ENCODE peak calls at places on chromosomes 4 and X, in five cellular contexts. Z is RWPE1, U is fibroblast of lung, J is body of pancreas, P is endothelial cell. K is an unnamed sample.

GRCh38 chrX:44223150-44223549 is 120.3 kb downstream of the EFHC2 start:
- DNase-seq in Z (peak), U (peak), J (peak), P (no peak), K (no peak)

GRCh38 chr4:1994935-1995334 is 13.8 kb downstream of the NELFA start:
- DNase-seq in Z (no peak), U (no peak), J (no peak), P (no peak), K (no peak)

GRCh38 chr4:174503079-174503724 is 19.1 kb downstream of the HPGD start:
- DNase-seq in Z (peak), U (no peak), J (no peak), P (no peak), K (no peak)

GRCh38 chr4:89307446-89308160 is at the start of gene GPRIN3:
- DNase-seq in Z (no peak), U (peak), J (peak), P (peak), K (peak)

GRCh38 chr4:22003878-22004277 is 55.3 kb upstream of the KCNIP4 start:
- DNase-seq in Z (no peak), U (no peak), J (no peak), P (no peak), K (no peak)

GRCh38 chr4:109012286-109012880 is 249.5 kb upstream of the ETNPPL start:
- DNase-seq in Z (no peak), U (no peak), J (no peak), P (no peak), K (no peak)

GRCh38 chr4:120921456-120922389 is 803 bp downstream of the PRDM5 start:
- DNase-seq in Z (peak), U (peak), J (peak), P (peak), K (no peak)

GRCh38 chrX:45850775-45851433 is 650.2 kb upstream of the DIPK2B start:
- DNase-seq in Z (no peak), U (peak), J (peak), P (peak), K (peak)

GRCh38 chr4:3829211-3829953 is 63.2 kb downstream of the ADRA2C start:
- DNase-seq in Z (no peak), U (no peak), J (no peak), P (no peak), K (no peak)

GRCh38 chrX:31213941-31214340 is 142.1 kb upstream of the FTHL17 start:
- DNase-seq in Z (peak), U (peak), J (peak), P (peak), K (peak)

GRCh38 chr4:86032476-86033022 is 327.3 kb downstream of the MAPK10 start:
- DNase-seq in Z (peak), U (peak), J (peak), P (no peak), K (no peak)

GRCh38 chr4:25908491-25908901 is 5.5 kb upstream of the SMIM20 start:
- DNase-seq in Z (peak), U (peak), J (no peak), P (no peak), K (no peak)

GRCh38 chrX:134174273-134174660 is 62.7 kb upstream of the CCDC160 start:
- DNase-seq in Z (no peak), U (no peak), J (no peak), P (no peak), K (no peak)

GRCh38 chr4:11428701-11429571 is at the start of gene HS3ST1:
- DNase-seq in Z (peak), U (peak), J (peak), P (peak), K (peak)

GRCh38 chr4:8559011-8559410 is 21.2 kb upstream of the GPR78 start:
- DNase-seq in Z (no peak), U (no peak), J (no peak), P (no peak), K (no peak)

GRCh38 chrX:21319323-21319722 is 54.9 kb upstream of the CNKSR2 start:
- DNase-seq in Z (no peak), U (no peak), J (no peak), P (no peak), K (no peak)

GRCh38 chr4:6184169-6184568 is 16.2 kb downstream of the JAKMIP1 start:
- DNase-seq in Z (no peak), U (no peak), J (no peak), P (no peak), K (no peak)

GRCh38 chr4:169102011-169102410 is 92.0 kb upstream of the CBR4 start:
- DNase-seq in Z (no peak), U (peak), J (no peak), P (no peak), K (no peak)

GRCh38 chr4:87806520-87806919 is 7.2 kb downstream of the IBSP start:
- DNase-seq in Z (no peak), U (peak), J (no peak), P (no peak), K (no peak)

GRCh38 chr4:142036795-142037583 is 400.6 kb downstream of the IL15 start:
- DNase-seq in Z (peak), U (no peak), J (no peak), P (no peak), K (no peak)

GRCh38 chrX:65706041-65706828 is 38.8 kb downstream of the MSN start:
- DNase-seq in Z (peak), U (peak), J (peak), P (no peak), K (no peak)

GRCh38 chr4:168353746-168354145 is 35.2 kb upstream of the DDX60 start:
- DNase-seq in Z (no peak), U (no peak), J (no peak), P (no peak), K (no peak)

GRCh38 chrX:68807818-68808217 is 21.0 kb upstream of the EFNB1 start:
- DNase-seq in Z (no peak), U (no peak), J (peak), P (peak), K (no peak)

DNA sequence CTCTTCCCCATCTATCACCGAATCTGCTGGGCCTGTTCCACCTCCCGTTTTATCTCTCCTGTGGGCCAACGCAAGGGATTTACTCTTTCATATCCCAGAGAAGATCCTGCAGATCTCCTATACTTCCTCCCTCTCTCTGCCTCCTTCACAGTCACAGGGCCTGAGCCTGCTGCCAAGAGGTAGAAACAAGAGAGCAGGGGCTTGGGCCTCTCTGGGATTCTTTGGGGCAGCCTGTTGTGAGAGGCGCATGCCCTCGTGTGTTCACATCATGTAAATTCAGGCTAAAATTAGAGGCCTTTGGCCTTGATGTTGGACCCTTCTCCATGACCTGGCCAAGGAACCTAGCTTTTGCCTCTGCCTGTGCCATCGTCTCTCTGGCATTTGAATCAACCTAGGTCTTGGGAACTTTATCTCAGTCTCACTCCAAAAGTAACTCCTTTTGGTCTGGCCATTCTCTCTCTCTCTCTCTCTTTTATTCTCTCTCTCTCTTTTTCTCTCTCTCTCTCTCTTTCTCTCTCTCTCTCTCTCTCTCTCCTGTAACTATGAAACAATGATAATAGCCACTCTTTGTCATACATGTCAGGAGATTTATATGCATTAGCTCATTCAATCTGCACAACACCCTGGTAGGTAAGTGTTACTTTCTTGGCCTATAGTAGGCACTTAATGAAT is 20.0 kb upstream of the EFNB1 start:
- DNase-seq in Z (no peak), U (no peak), J (no peak), P (no peak), K (no peak)
- TF ChIP-seq CTCF in Z (peak), U (peak), J (no peak), P (no peak), K (peak)

GRCh38 chrX:135973548-135974278 is at the start of gene MMGT1:
- DNase-seq in Z (peak), U (peak), J (peak), P (peak), K (peak)
- TF ChIP-seq CTCF in Z (no peak), U (no peak), J (no peak), P (no peak), K (no peak)

GRCh38 chr4:150583287-150584197 is 1.6 kb downstream of the MAB21L2 start:
- DNase-seq in Z (no peak), U (peak), J (no peak), P (peak), K (no peak)
- TF ChIP-seq CTCF in Z (no peak), U (no peak), J (no peak), P (no peak), K (no peak)

GRCh38 chr4:140427104-140427918 is at the start of gene CLGN:
- DNase-seq in Z (peak), U (peak), J (peak), P (peak), K (peak)
- TF ChIP-seq CTCF in Z (peak), U (peak), J (no peak), P (no peak), K (peak)

DNA sequence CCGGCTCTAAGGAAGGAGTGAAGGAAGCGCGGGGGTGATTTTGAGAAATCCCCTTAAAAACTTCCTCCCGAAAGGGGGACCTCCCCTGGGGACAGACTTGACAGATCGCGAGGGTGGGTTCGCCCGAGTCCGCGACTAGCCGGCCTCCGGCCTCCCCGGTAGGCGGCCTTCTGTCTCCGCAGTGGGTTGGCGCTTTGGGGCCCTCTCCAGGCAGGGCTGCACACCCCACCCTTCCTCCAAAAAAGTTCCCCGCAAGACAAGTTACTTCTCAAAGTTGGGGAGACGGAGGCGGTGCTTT is 24.8 kb downstream of the HOPX start:
- DNase-seq in Z (no peak), U (peak), J (peak), P (peak), K (peak)
- TF ChIP-seq CTCF in Z (peak), U (peak), J (no peak), P (no peak), K (peak)

GRCh38 chrX:123976671-123977316 is 15.3 kb downstream of the STAG2 start:
- DNase-seq in Z (peak), U (peak), J (no peak), P (no peak), K (no peak)
- TF ChIP-seq CTCF in Z (peak), U (peak), J (no peak), P (no peak), K (no peak)

DNA sequence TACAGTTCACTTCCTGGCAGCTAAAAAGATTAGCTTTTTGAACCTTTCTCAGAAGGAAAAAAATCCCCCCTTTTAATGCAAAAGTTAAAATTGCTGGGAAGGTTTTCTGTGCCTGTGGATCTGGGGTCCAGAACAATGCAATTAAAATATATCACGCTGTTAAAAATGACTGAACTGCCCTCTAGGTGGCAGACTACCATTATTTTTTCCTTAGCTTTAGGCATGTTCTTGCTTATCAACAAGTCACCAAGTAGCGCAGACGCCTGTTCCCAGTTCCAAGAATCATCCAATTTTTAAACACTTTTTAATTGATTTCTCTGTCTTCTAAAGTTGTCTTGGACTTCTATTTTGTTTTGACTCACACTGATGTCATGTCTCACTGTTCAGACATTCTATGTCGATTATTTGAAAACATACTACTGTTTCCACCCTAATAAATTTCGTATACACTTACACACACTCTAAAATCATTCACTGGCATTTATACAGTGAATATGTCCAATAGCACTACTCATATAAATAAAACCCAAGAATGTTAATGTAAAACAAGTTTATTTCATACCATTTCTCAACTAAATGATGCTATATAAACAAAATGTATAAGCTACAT is 661.6 kb downstream of the RAPGEF2 start:
- DNase-seq in Z (peak), U (peak), J (peak), P (peak), K (peak)
- TF ChIP-seq CTCF in Z (peak), U (peak), J (peak), P (peak), K (peak)

GRCh38 chrX:25442501-25442900 is 426.7 kb upstream of the ARX start:
- DNase-seq in Z (no peak), U (no peak), J (no peak), P (no peak), K (no peak)
- TF ChIP-seq CTCF in Z (no peak), U (no peak), J (no peak), P (no peak), K (no peak)